ENCODE peak calls at places on chromosomes 11 and 22, in six cellular contexts. Q, C, B, E, M and R are unnamed samples.

GRCh38 chr11:114782650-114783310 is 104.5 kb downstream of the NXPE2 start:
- DNase-seq in Q (no peak), C (no peak), B (no peak), E (no peak), M (no peak), R (no peak)

GRCh38 chr11:77590194-77590591 is 440 bp downstream of the AQP11 start:
- DNase-seq in Q (no peak), C (peak), B (peak), E (no peak), M (no peak), R (peak)

GRCh38 chr11:115078461-115079438 is 400.4 kb downstream of the NXPE2 start:
- DNase-seq in Q (no peak), C (no peak), B (no peak), E (no peak), M (no peak), R (no peak)

GRCh38 chr11:86996953-86997570 is 40.7 kb upstream of the TMEM135 start:
- DNase-seq in Q (no peak), C (no peak), B (no peak), E (peak), M (no peak), R (no peak)

GRCh38 chr11:107898270-107898669 is 30.0 kb upstream of the RAB39A start:
- DNase-seq in Q (peak), C (peak), B (peak), E (peak), M (peak), R (peak)

GRCh38 chr11:46285594-46286033 is 8.2 kb downstream of the CREB3L1 start:
- DNase-seq in Q (no peak), C (no peak), B (no peak), E (no peak), M (no peak), R (no peak)

GRCh38 chr22:30697975-30698374 is 3.3 kb downstream of the OSBP2 start:
- DNase-seq in Q (no peak), C (no peak), B (no peak), E (peak), M (no peak), R (no peak)

GRCh38 chr11:66749091-66749490 is 20.1 kb upstream of the SPTBN2 start:
- DNase-seq in Q (no peak), C (no peak), B (no peak), E (no peak), M (no peak), R (no peak)

GRCh38 chr11:80084614-80085013 is 643.8 kb upstream of the TENM4 start:
- DNase-seq in Q (no peak), C (no peak), B (no peak), E (no peak), M (no peak), R (no peak)

GRCh38 chr11:43681543-43681942 is 1.0 kb downstream of the HSD17B12 start:
- DNase-seq in Q (no peak), C (peak), B (peak), E (no peak), M (no peak), R (peak)

GRCh38 chr11:57763568-57763967 is 2.0 kb downstream of the CTNND1 start:
- DNase-seq in Q (peak), C (no peak), B (peak), E (peak), M (no peak), R (no peak)

GRCh38 chr11:64786308-64786707 is 8.0 kb upstream of the SF1 start:
- DNase-seq in Q (no peak), C (no peak), B (no peak), E (no peak), M (no peak), R (no peak)

GRCh38 chr22:29702931-29703594 is 16.7 kb upstream of the CABP7 start:
- DNase-seq in Q (no peak), C (no peak), B (no peak), E (no peak), M (no peak), R (peak)

GRCh38 chr11:35030716-35031213 is 108.2 kb upstream of the CD44 start:
- DNase-seq in Q (peak), C (peak), B (no peak), E (peak), M (no peak), R (peak)

GRCh38 chr11:2924821-2925675 is 4.2 kb downstream of the PHLDA2 start:
- DNase-seq in Q (no peak), C (no peak), B (no peak), E (no peak), M (no peak), R (no peak)

GRCh38 chr22:29531419-29531818 is 22.1 kb downstream of the THOC5 start:
- DNase-seq in Q (no peak), C (no peak), B (no peak), E (no peak), M (no peak), R (no peak)

GRCh38 chr11:71342951-71343827 is 90.8 kb upstream of the SHANK2 start:
- DNase-seq in Q (no peak), C (peak), B (peak), E (peak), M (no peak), R (peak)

GRCh38 chr11:106121570-106122320 is 44.3 kb downstream of the AASDHPPT start:
- DNase-seq in Q (no peak), C (peak), B (no peak), E (no peak), M (no peak), R (no peak)

GRCh38 chr11:69377029-69377952 is 83.3 kb downstream of the MYEOV start:
- DNase-seq in Q (no peak), C (peak), B (no peak), E (peak), M (no peak), R (no peak)

GRCh38 chr22:43152355-43153071 is 1.2 kb downstream of the TSPO start:
- DNase-seq in Q (peak), C (peak), B (no peak), E (no peak), M (no peak), R (peak)

GRCh38 chr11:100816823-100817222 is 129.7 kb downstream of the ARHGAP42 start:
- DNase-seq in Q (peak), C (no peak), B (no peak), E (no peak), M (no peak), R (no peak)

GRCh38 chr11:47617417-47617809 is 23.2 kb upstream of the C1QTNF4 start:
- DNase-seq in Q (peak), C (no peak), B (no peak), E (no peak), M (no peak), R (no peak)

GRCh38 chr11:74255741-74256369 is 55.6 kb downstream of the P4HA3 start:
- DNase-seq in Q (peak), C (peak), B (peak), E (peak), M (no peak), R (peak)

GRCh38 chr11:124961972-124962609 is 8.1 kb downstream of the CCDC15 start:
- DNase-seq in Q (peak), C (peak), B (peak), E (peak), M (peak), R (peak)

GRCh38 chr11:21411114-21411513 is 741.7 kb downstream of the NELL1 start:
- DNase-seq in Q (no peak), C (no peak), B (peak), E (no peak), M (no peak), R (peak)

GRCh38 chr22:17917490-17917983 is 106.8 kb downstream of the MICAL3 start:
- DNase-seq in Q (no peak), C (no peak), B (no peak), E (peak), M (no peak), R (no peak)

GRCh38 chr11:73393479-73394415 is 17.5 kb downstream of the RELT start:
- DNase-seq in Q (peak), C (peak), B (peak), E (peak), M (no peak), R (peak)

GRCh38 chr22:22110548-22111266 is 128.1 kb upstream of the TOP3B start:
- DNase-seq in Q (peak), C (peak), B (no peak), E (peak), M (peak), R (peak)

GRCh38 chr11:2557381-2557780 is 112.6 kb downstream of the KCNQ1 start:
- DNase-seq in Q (no peak), C (no peak), B (no peak), E (no peak), M (no peak), R (no peak)

GRCh38 chr11:93570759-93571413 is 27.7 kb upstream of the SMCO4 start:
- DNase-seq in Q (no peak), C (peak), B (peak), E (no peak), M (no peak), R (peak)

GRCh38 chr22:45246060-45246985 is 5.6 kb upstream of the KIAA0930 start:
- DNase-seq in Q (peak), C (peak), B (peak), E (no peak), M (no peak), R (no peak)

GRCh38 chr22:28019360-28019759 is 100.3 kb upstream of the PITPNB start:
- DNase-seq in Q (no peak), C (no peak), B (no peak), E (no peak), M (no peak), R (peak)
- TF ChIP-seq MAX in Q (no peak), C (no peak), B (no peak), E (no peak), M (no peak), R (no peak)

GRCh38 chr11:130631119-130631518 is 182.7 kb downstream of the ADAMTS15 start:
- DNase-seq in Q (peak), C (peak), B (no peak), E (no peak), M (no peak), R (peak)
- TF ChIP-seq MYC in Q (no peak), C (no peak), B (no peak), E (no peak), M (no peak), R (no peak)

GRCh38 chr11:27402450-27402849 is 39.4 kb upstream of the CCDC34 start:
- DNase-seq in Q (no peak), C (no peak), B (no peak), E (no peak), M (no peak), R (no peak)
- TF ChIP-seq POLR2A in Q (no peak), C (no peak), B (no peak), E (no peak), M (no peak), R (no peak)

GRCh38 chr22:40194656-40195055 is 16.9 kb downstream of the TNRC6B start:
- DNase-seq in Q (no peak), C (no peak), B (no peak), E (no peak), M (no peak), R (no peak)
- TF ChIP-seq MAX in Q (no peak), C (no peak), B (no peak), E (no peak), M (no peak), R (no peak)